ENCODE peak calls at places on chromosomes 11 and 22, in four cellular contexts. B, A, V and Q are unnamed samples.

GRCh38 chr11:131748146-131749050 is 378.0 kb downstream of the NTM start:
- DNase-seq in B (peak), A (no peak), V (peak), Q (peak)

GRCh38 chr22:27311666-27312566 is 489.6 kb downstream of the MN1 start:
- DNase-seq in B (no peak), A (no peak), V (no peak), Q (peak)

GRCh38 chr11:63491614-63492372 is 826 bp upstream of the PLAAT5 start:
- DNase-seq in B (peak), A (no peak), V (no peak), Q (no peak)

GRCh38 chr22:19576460-19577421 is 52.5 kb upstream of the CLDN5 start:
- DNase-seq in B (peak), A (no peak), V (peak), Q (no peak)

GRCh38 chr11:119889111-119889510 is 160.1 kb upstream of the NECTIN1 start:
- DNase-seq in B (no peak), A (no peak), V (no peak), Q (no peak)

GRCh38 chr11:41040474-41040873 is 419.0 kb downstream of the LRRC4C start:
- DNase-seq in B (no peak), A (no peak), V (no peak), Q (no peak)

GRCh38 chr11:123202155-123202714 is 7.2 kb upstream of the CLMP start:
- DNase-seq in B (no peak), A (no peak), V (peak), Q (no peak)

GRCh38 chr11:115613004-115613403 is 108.8 kb upstream of the CADM1 start:
- DNase-seq in B (no peak), A (no peak), V (no peak), Q (no peak)

GRCh38 chr11:62706841-62707240 is 383 bp downstream of the BSCL2 start:
- DNase-seq in B (no peak), A (no peak), V (no peak), Q (no peak)

GRCh38 chr11:126282742-126283591 is at the start of gene TIRAP:
- DNase-seq in B (peak), A (no peak), V (peak), Q (peak)

GRCh38 chr22:29633514-29634312 is 30.3 kb downstream of the NF2 start:
- DNase-seq in B (peak), A (no peak), V (no peak), Q (no peak)

GRCh38 chr11:118641463-118642019 is 34.1 kb downstream of the PHLDB1 start:
- DNase-seq in B (no peak), A (no peak), V (peak), Q (no peak)

GRCh38 chr11:47631473-47631872 is 10.9 kb downstream of the MTCH2 start:
- DNase-seq in B (no peak), A (no peak), V (no peak), Q (no peak)

GRCh38 chr11:105367129-105367528 is 227.6 kb upstream of the CARD18 start:
- DNase-seq in B (no peak), A (no peak), V (no peak), Q (no peak)

DNA sequence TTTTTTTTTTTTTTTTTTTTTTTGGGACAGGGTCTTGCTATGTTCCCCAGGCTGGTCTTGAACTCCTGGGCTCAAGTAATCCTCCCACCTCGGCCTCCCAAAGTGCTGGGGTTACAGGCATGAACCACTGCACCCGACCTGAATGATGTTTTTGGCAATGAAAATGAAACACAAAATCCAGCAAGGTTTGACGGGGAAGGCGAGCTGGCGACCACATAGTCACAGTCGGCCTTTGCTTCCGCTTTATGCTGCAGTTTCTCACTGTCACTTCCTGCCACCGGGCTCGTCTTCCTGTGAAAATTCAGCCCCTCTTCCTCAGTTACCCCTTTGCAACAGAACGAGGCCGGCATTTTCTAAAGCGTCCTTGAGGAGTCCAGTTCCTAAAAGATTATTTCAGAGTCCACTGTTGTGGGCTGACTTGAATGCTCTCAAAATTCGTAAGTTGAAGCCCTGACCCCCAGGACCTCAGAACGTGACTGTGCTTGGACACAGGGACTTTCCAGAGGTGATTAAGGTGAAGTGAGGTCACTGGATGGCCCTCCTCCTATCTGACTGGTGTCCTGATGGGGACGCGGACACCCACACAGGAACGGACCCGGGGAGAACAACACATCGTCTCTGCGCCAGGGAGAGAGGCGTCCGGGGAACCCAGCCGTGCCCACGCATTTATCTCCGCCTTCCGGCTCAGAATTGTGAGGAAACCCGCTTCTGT is 2.9 kb upstream of the BID start:
- DNase-seq in B (peak), A (no peak), V (no peak), Q (no peak)
- TF ChIP-seq TEAD4 in B (no peak), A (no peak), V (no peak), Q (no peak)

DNA sequence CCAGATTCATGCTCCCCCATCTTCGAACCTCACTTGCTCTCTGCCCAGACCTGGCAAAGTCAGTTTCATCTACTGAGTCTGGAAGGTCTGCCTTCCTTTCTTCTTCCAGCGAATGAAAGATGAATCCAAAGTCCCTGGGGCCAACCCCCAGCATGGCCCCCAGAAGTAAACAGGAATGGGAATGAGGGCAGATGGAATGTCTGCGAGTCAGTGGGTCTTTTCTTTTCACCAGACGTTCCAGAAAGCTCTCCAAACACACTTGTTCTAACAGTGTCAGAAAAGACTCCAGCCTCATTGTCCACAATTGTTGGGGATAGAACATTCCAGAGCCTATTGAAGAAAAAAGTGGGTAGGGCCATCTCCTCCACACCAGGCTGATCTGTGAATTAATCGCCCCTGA is 28.6 kb downstream of the RIBC2 start:
- DNase-seq in B (no peak), A (no peak), V (no peak), Q (no peak)
- TF ChIP-seq TEAD4 in B (no peak), A (no peak), V (no peak), Q (no peak)

GRCh38 chr11:35099278-35100018 is 39.5 kb upstream of the CD44 start:
- DNase-seq in B (no peak), A (no peak), V (no peak), Q (no peak)
- TF ChIP-seq TEAD4 in B (no peak), A (no peak), V (peak), Q (no peak)

DNA sequence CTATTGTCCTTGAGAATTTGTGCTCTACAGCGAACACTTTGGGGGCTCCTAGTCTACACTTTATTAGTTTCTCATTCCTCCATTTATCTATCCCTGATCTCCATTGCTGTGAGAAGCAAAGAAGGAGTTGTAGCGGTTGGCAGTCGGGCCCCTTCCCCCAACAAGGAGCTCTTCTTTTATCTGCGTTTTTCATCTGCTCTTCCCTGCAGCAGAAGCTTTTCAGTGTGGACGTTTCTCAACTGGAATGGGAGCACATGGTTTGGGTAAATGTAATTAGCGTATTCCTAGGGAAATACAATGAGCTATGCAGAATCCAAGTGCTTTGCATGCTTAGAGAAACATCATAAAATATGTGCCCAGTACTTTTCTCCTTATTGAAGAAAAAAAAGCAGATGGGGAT is 117.8 kb upstream of the CCDC90B start:
- DNase-seq in B (no peak), A (no peak), V (peak), Q (no peak)
- TF ChIP-seq TEAD4 in B (no peak), A (no peak), V (no peak), Q (no peak)

GRCh38 chr11:975824-976223 is 50.2 kb downstream of the AP2A2 start:
- DNase-seq in B (peak), A (peak), V (peak), Q (peak)
- TF ChIP-seq TEAD4 in B (no peak), A (no peak), V (no peak), Q (no peak)

DNA sequence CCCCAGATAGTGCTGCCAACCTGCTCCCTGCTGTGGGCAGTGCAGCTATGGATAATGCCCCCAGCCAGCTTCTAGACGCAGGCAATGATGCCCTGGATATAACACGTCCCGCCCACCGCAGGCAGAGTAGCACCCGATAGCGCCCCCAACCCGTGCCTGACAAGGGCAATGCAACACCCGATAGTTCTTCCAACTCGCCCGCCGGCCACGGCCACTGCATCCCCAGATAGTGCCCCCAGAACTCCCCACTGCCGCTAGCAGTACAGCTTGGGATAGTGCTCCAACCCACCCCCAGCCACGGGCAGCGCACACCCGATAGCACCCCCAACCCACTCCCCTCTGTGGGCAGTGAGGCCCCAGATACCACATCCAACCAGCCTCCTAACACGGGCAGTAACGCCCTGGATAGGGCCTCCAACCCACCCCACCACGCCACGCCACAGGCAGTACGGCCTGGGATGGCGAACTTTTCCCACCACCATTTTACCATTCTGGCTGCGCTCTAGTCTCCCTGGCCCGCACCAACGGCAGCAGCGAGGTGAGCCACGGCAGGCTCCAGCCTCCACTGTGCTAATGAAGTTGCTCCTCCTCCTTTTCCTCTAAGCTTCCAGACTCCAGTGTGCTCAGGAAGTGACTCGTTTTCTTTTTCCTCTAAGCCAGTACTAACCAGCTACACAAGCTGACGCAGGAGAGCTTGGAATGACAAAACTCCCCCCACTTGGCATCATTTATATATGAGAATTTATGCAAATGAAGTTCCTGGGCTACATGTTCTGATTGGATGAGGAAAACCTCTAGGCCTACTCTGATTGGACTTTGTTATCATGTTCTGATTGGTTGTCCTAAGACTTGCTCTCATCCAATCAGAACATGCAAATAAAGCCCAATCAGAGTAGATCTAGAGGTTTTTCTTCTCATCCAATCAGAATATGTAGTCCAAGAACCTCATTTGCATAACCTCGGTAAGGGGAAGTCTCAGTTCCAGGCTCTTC is 3.0 kb upstream of the RFPL3 start:
- DNase-seq in B (peak), A (no peak), V (no peak), Q (no peak)
- TF ChIP-seq TEAD4 in B (no peak), A (no peak), V (no peak), Q (no peak)

GRCh38 chr11:67649634-67650540 is 643 bp downstream of the ACY3 start:
- DNase-seq in B (no peak), A (no peak), V (no peak), Q (no peak)
- TF ChIP-seq TEAD4 in B (no peak), A (no peak), V (no peak), Q (no peak)